ENCODE peak calls at places on chromosomes 11 and 22, in seven cellular contexts. One of them, this sample, is unnamed.

GRCh38 chr11:95092549-95093324 is 3.1 kb downstream of the ENDOD1 start:
- DNase-seq in coronary artery: no peak
- DNase-seq in neural progenitor cell: peak
- DNase-seq in right atrium auricular region: no peak
- DNase-seq in lower leg skin: no peak
- DNase-seq in stomach: no peak
- DNase-seq in psoas muscle: peak
- DNase-seq in this sample: no peak

GRCh38 chr22:23369054-23369685 is 188.9 kb downstream of the BCR start:
- DNase-seq in neural progenitor cell: no peak
- DNase-seq in stomach: no peak
- DNase-seq in right atrium auricular region: peak
- DNase-seq in lower leg skin: peak
- DNase-seq in psoas muscle: no peak
- DNase-seq in coronary artery: no peak
- DNase-seq in this sample: no peak

GRCh38 chr22:41334215-41334614 is 32.9 kb downstream of the ZC3H7B start:
- DNase-seq in right atrium auricular region: no peak
- DNase-seq in psoas muscle: no peak
- DNase-seq in neural progenitor cell: no peak
- DNase-seq in lower leg skin: no peak
- DNase-seq in coronary artery: no peak
- DNase-seq in stomach: no peak
- DNase-seq in this sample: no peak

GRCh38 chr22:25853078-25853477 is 111.1 kb downstream of the MYO18B start:
- DNase-seq in right atrium auricular region: no peak
- DNase-seq in coronary artery: no peak
- DNase-seq in neural progenitor cell: no peak
- DNase-seq in lower leg skin: no peak
- DNase-seq in psoas muscle: no peak
- DNase-seq in stomach: no peak
- DNase-seq in this sample: no peak

GRCh38 chr22:17475318-17476212 is 87.7 kb upstream of the SLC25A18 start:
- DNase-seq in psoas muscle: peak
- DNase-seq in right atrium auricular region: no peak
- DNase-seq in coronary artery: no peak
- DNase-seq in neural progenitor cell: peak
- DNase-seq in stomach: no peak
- DNase-seq in lower leg skin: peak
- DNase-seq in this sample: no peak

GRCh38 chr11:15816270-15816871 is 540.0 kb downstream of the SOX6 start:
- DNase-seq in right atrium auricular region: peak
- DNase-seq in neural progenitor cell: no peak
- DNase-seq in psoas muscle: no peak
- DNase-seq in lower leg skin: no peak
- DNase-seq in coronary artery: no peak
- DNase-seq in stomach: no peak
- DNase-seq in this sample: peak

GRCh38 chr22:32720924-32721323 is 80.6 kb upstream of the TIMP3 start:
- DNase-seq in lower leg skin: no peak
- DNase-seq in stomach: no peak
- DNase-seq in right atrium auricular region: no peak
- DNase-seq in coronary artery: no peak
- DNase-seq in neural progenitor cell: no peak
- DNase-seq in psoas muscle: no peak
- DNase-seq in this sample: no peak

GRCh38 chr22:50169774-50170341 is 673 bp upstream of the PANX2 start:
- DNase-seq in coronary artery: no peak
- DNase-seq in right atrium auricular region: no peak
- DNase-seq in stomach: peak
- DNase-seq in lower leg skin: no peak
- DNase-seq in neural progenitor cell: peak
- DNase-seq in psoas muscle: no peak
- DNase-seq in this sample: no peak

GRCh38 chr22:45469573-45470383 is 32.9 kb upstream of the FBLN1 start:
- DNase-seq in psoas muscle: no peak
- DNase-seq in lower leg skin: no peak
- DNase-seq in neural progenitor cell: no peak
- DNase-seq in stomach: no peak
- DNase-seq in right atrium auricular region: no peak
- DNase-seq in coronary artery: no peak
- DNase-seq in this sample: no peak

GRCh38 chr11:32451808-32452207 is 16.5 kb upstream of the WT1 start:
- DNase-seq in neural progenitor cell: no peak
- DNase-seq in right atrium auricular region: no peak
- DNase-seq in lower leg skin: no peak
- DNase-seq in psoas muscle: no peak
- DNase-seq in coronary artery: no peak
- DNase-seq in stomach: no peak
- DNase-seq in this sample: no peak

GRCh38 chr11:57777969-57778317 is 16.3 kb downstream of the CTNND1 start:
- DNase-seq in right atrium auricular region: no peak
- DNase-seq in lower leg skin: no peak
- DNase-seq in coronary artery: no peak
- DNase-seq in neural progenitor cell: peak
- DNase-seq in psoas muscle: no peak
- DNase-seq in stomach: peak
- DNase-seq in this sample: no peak

GRCh38 chr11:114318361-114318760 is 22.2 kb downstream of the NNMT start:
- DNase-seq in neural progenitor cell: peak
- DNase-seq in psoas muscle: no peak
- DNase-seq in stomach: no peak
- DNase-seq in coronary artery: no peak
- DNase-seq in right atrium auricular region: no peak
- DNase-seq in lower leg skin: no peak
- DNase-seq in this sample: no peak

GRCh38 chr11:117604349-117604995 is 192.5 kb downstream of the DSCAML1 start:
- DNase-seq in psoas muscle: no peak
- DNase-seq in right atrium auricular region: no peak
- DNase-seq in neural progenitor cell: no peak
- DNase-seq in coronary artery: no peak
- DNase-seq in lower leg skin: no peak
- DNase-seq in stomach: no peak
- DNase-seq in this sample: no peak

GRCh38 chr11:1227551-1228182 is 4.8 kb downstream of the MUC5B start:
- DNase-seq in coronary artery: no peak
- DNase-seq in lower leg skin: peak
- DNase-seq in right atrium auricular region: no peak
- DNase-seq in psoas muscle: peak
- DNase-seq in stomach: no peak
- DNase-seq in neural progenitor cell: no peak
- DNase-seq in this sample: no peak

GRCh38 chr11:47918882-47919495 is 61.4 kb upstream of the PTPRJ start:
- DNase-seq in lower leg skin: no peak
- DNase-seq in coronary artery: no peak
- DNase-seq in neural progenitor cell: no peak
- DNase-seq in stomach: no peak
- DNase-seq in right atrium auricular region: no peak
- DNase-seq in psoas muscle: no peak
- DNase-seq in this sample: no peak

GRCh38 chr22:31230871-31231621 is 18.9 kb downstream of the LIMK2 start:
- DNase-seq in neural progenitor cell: peak
- DNase-seq in psoas muscle: peak
- DNase-seq in stomach: peak
- DNase-seq in coronary artery: no peak
- DNase-seq in lower leg skin: no peak
- DNase-seq in right atrium auricular region: no peak
- DNase-seq in this sample: no peak

GRCh38 chr11:75600356-75600755 is 38.3 kb downstream of the SERPINH1 start:
- DNase-seq in coronary artery: no peak
- DNase-seq in stomach: no peak
- DNase-seq in neural progenitor cell: no peak
- DNase-seq in psoas muscle: no peak
- DNase-seq in lower leg skin: no peak
- DNase-seq in right atrium auricular region: no peak
- DNase-seq in this sample: no peak

GRCh38 chr11:80155412-80156017 is 714.7 kb upstream of the TENM4 start:
- DNase-seq in right atrium auricular region: no peak
- DNase-seq in coronary artery: no peak
- DNase-seq in lower leg skin: no peak
- DNase-seq in neural progenitor cell: peak
- DNase-seq in psoas muscle: no peak
- DNase-seq in stomach: no peak
- DNase-seq in this sample: no peak

GRCh38 chr11:125886997-125887372 is 483 bp upstream of the HYLS1 start:
- DNase-seq in lower leg skin: peak
- DNase-seq in neural progenitor cell: no peak
- DNase-seq in psoas muscle: peak
- DNase-seq in stomach: no peak
- DNase-seq in coronary artery: no peak
- DNase-seq in right atrium auricular region: peak
- DNase-seq in this sample: no peak

GRCh38 chr11:30488304-30488998 is 97.7 kb downstream of the MPPED2 start:
- DNase-seq in stomach: peak
- DNase-seq in right atrium auricular region: no peak
- DNase-seq in neural progenitor cell: no peak
- DNase-seq in coronary artery: no peak
- DNase-seq in psoas muscle: no peak
- DNase-seq in lower leg skin: no peak
- DNase-seq in this sample: peak

GRCh38 chr11:128302425-128303186 is 284.8 kb downstream of the ETS1 start:
- DNase-seq in psoas muscle: no peak
- DNase-seq in right atrium auricular region: no peak
- DNase-seq in stomach: no peak
- DNase-seq in lower leg skin: no peak
- DNase-seq in coronary artery: no peak
- DNase-seq in neural progenitor cell: no peak
- DNase-seq in this sample: no peak

GRCh38 chr11:120235024-120235628 is 4.8 kb upstream of the POU2F3 start:
- DNase-seq in right atrium auricular region: no peak
- DNase-seq in stomach: peak
- DNase-seq in lower leg skin: peak
- DNase-seq in psoas muscle: peak
- DNase-seq in coronary artery: no peak
- DNase-seq in neural progenitor cell: peak
- DNase-seq in this sample: no peak

GRCh38 chr22:29710922-29711593 is 8.7 kb upstream of the CABP7 start:
- DNase-seq in lower leg skin: no peak
- DNase-seq in right atrium auricular region: no peak
- DNase-seq in neural progenitor cell: no peak
- DNase-seq in coronary artery: no peak
- DNase-seq in psoas muscle: peak
- DNase-seq in stomach: peak
- DNase-seq in this sample: no peak

GRCh38 chr22:29325785-29326315 is 10.4 kb upstream of the RASL10A start:
- DNase-seq in coronary artery: no peak
- DNase-seq in right atrium auricular region: no peak
- DNase-seq in stomach: no peak
- DNase-seq in lower leg skin: no peak
- DNase-seq in psoas muscle: no peak
- DNase-seq in neural progenitor cell: no peak
- DNase-seq in this sample: no peak

GRCh38 chr11:15307600-15307999 is 192.9 kb downstream of the INSC start:
- DNase-seq in neural progenitor cell: peak
- DNase-seq in lower leg skin: no peak
- DNase-seq in right atrium auricular region: no peak
- DNase-seq in coronary artery: no peak
- DNase-seq in stomach: no peak
- DNase-seq in psoas muscle: no peak
- DNase-seq in this sample: no peak

GRCh38 chr11:7143908-7144307 is 55.1 kb downstream of the RBMXL2 start:
- DNase-seq in stomach: no peak
- DNase-seq in coronary artery: no peak
- DNase-seq in right atrium auricular region: no peak
- DNase-seq in neural progenitor cell: peak
- DNase-seq in lower leg skin: no peak
- DNase-seq in psoas muscle: no peak
- DNase-seq in this sample: peak

GRCh38 chr22:50695421-50696250 is 23.0 kb downstream of the SHANK3 start:
- DNase-seq in right atrium auricular region: no peak
- DNase-seq in stomach: no peak
- DNase-seq in neural progenitor cell: no peak
- DNase-seq in lower leg skin: peak
- DNase-seq in psoas muscle: peak
- DNase-seq in coronary artery: no peak
- DNase-seq in this sample: no peak

GRCh38 chr11:132253469-132254264 is 883.3 kb downstream of the NTM start:
- DNase-seq in neural progenitor cell: no peak
- DNase-seq in right atrium auricular region: no peak
- DNase-seq in stomach: no peak
- DNase-seq in lower leg skin: peak
- DNase-seq in psoas muscle: no peak
- DNase-seq in coronary artery: no peak
- DNase-seq in this sample: no peak

GRCh38 chr22:25406510-25407210 is 157.8 kb upstream of the GRK3 start:
- DNase-seq in psoas muscle: no peak
- DNase-seq in neural progenitor cell: peak
- DNase-seq in coronary artery: no peak
- DNase-seq in lower leg skin: no peak
- DNase-seq in stomach: no peak
- DNase-seq in right atrium auricular region: no peak
- DNase-seq in this sample: no peak

GRCh38 chr11:19955660-19956059 is 204.6 kb downstream of the DBX1 start:
- DNase-seq in coronary artery: no peak
- DNase-seq in right atrium auricular region: no peak
- DNase-seq in neural progenitor cell: no peak
- DNase-seq in psoas muscle: no peak
- DNase-seq in lower leg skin: peak
- DNase-seq in stomach: no peak
- DNase-seq in this sample: no peak
- H3K4me3 ChIP-seq in coronary artery: no peak
- H3K4me3 ChIP-seq in right atrium auricular region: no peak
- H3K4me3 ChIP-seq in neural progenitor cell: no peak
- H3K4me3 ChIP-seq in psoas muscle: no peak
- H3K4me3 ChIP-seq in lower leg skin: no peak
- H3K4me3 ChIP-seq in stomach: no peak
- H3K4me3 ChIP-seq in this sample: no peak

GRCh38 chr11:68025047-68025446 is 5.4 kb upstream of the NDUFS8 start:
- DNase-seq in neural progenitor cell: no peak
- DNase-seq in psoas muscle: no peak
- DNase-seq in stomach: no peak
- DNase-seq in right atrium auricular region: no peak
- DNase-seq in coronary artery: no peak
- DNase-seq in lower leg skin: no peak
- DNase-seq in this sample: no peak
- TF ChIP-seq CTCF in neural progenitor cell: peak
- TF ChIP-seq CTCF in psoas muscle: no peak
- TF ChIP-seq CTCF in stomach: no peak
- TF ChIP-seq CTCF in right atrium auricular region: no peak
- TF ChIP-seq CTCF in coronary artery: no peak
- TF ChIP-seq CTCF in lower leg skin: no peak
- TF ChIP-seq CTCF in this sample: no peak

GRCh38 chr11:69443968-69444364 is 37.5 kb upstream of the LINC01488 start:
- DNase-seq in stomach: no peak
- DNase-seq in neural progenitor cell: no peak
- DNase-seq in lower leg skin: no peak
- DNase-seq in right atrium auricular region: peak
- DNase-seq in psoas muscle: no peak
- DNase-seq in coronary artery: no peak
- DNase-seq in this sample: no peak
- H3K4me3 ChIP-seq in stomach: peak
- H3K4me3 ChIP-seq in neural progenitor cell: peak
- H3K4me3 ChIP-seq in lower leg skin: no peak
- H3K4me3 ChIP-seq in right atrium auricular region: no peak
- H3K4me3 ChIP-seq in psoas muscle: peak
- H3K4me3 ChIP-seq in coronary artery: peak
- H3K4me3 ChIP-seq in this sample: peak

GRCh38 chr22:39959640-39960447 is at the start of gene TMA7B:
- DNase-seq in right atrium auricular region: no peak
- DNase-seq in stomach: peak
- DNase-seq in neural progenitor cell: peak
- DNase-seq in psoas muscle: no peak
- DNase-seq in coronary artery: no peak
- DNase-seq in lower leg skin: no peak
- DNase-seq in this sample: no peak
- TF ChIP-seq CTCF in right atrium auricular region: peak
- TF ChIP-seq CTCF in stomach: no peak
- TF ChIP-seq CTCF in neural progenitor cell: peak
- TF ChIP-seq CTCF in psoas muscle: peak
- TF ChIP-seq CTCF in coronary artery: no peak
- TF ChIP-seq CTCF in lower leg skin: no peak
- TF ChIP-seq CTCF in this sample: peak

GRCh38 chr11:66334605-66335442 is 1.4 kb downstream of the RIN1 start:
- DNase-seq in psoas muscle: peak
- DNase-seq in right atrium auricular region: no peak
- DNase-seq in coronary artery: peak
- DNase-seq in neural progenitor cell: no peak
- DNase-seq in stomach: no peak
- DNase-seq in lower leg skin: peak
- DNase-seq in this sample: no peak
- H3K4me3 ChIP-seq in psoas muscle: peak
- H3K4me3 ChIP-seq in right atrium auricular region: peak
- H3K4me3 ChIP-seq in coronary artery: peak
- H3K4me3 ChIP-seq in neural progenitor cell: no peak
- H3K4me3 ChIP-seq in stomach: peak
- H3K4me3 ChIP-seq in lower leg skin: no peak
- H3K4me3 ChIP-seq in this sample: peak